ENCODE peak calls at places on chromosome 20, in four cellular contexts. F is CD8-positive, alpha-beta T cell; W is transverse colon; T is AG04450. P is an unnamed sample.

GRCh38 chr20:20364747-20365558 is 3.0 kb upstream of the INSM1 start:
- DNase-seq in F (no peak), W (no peak), T (no peak), P (no peak)

GRCh38 chr20:41482647-41483552 is 116.3 kb upstream of the EMILIN3 start:
- DNase-seq in F (no peak), W (no peak), T (peak), P (no peak)

GRCh38 chr20:23072892-23073586 is 13.1 kb downstream of the CD93 start:
- DNase-seq in F (no peak), W (no peak), T (no peak), P (no peak)

GRCh38 chr20:31859998-31860380 is 10.3 kb downstream of the DUSP15 start:
- DNase-seq in F (no peak), W (no peak), T (no peak), P (no peak)

GRCh38 chr20:2917266-2917665 is 44.0 kb downstream of the PTPRA start:
- DNase-seq in F (no peak), W (no peak), T (no peak), P (no peak)

GRCh38 chr20:58228103-58228483 is 360 bp downstream of the ANKRD60 start:
- DNase-seq in F (no peak), W (no peak), T (no peak), P (no peak)

GRCh38 chr20:17636523-17637412 is 45.3 kb downstream of the RRBP1 start:
- DNase-seq in F (no peak), W (no peak), T (no peak), P (no peak)

GRCh38 chr20:62874745-62875344 is 13.2 kb upstream of the TCFL5 start:
- DNase-seq in F (no peak), W (no peak), T (no peak), P (no peak)

GRCh38 chr20:64112691-64113443 is 5.5 kb upstream of the NPBWR2 start:
- DNase-seq in F (no peak), W (peak), T (no peak), P (no peak)

GRCh38 chr20:64244870-64245603 is 10.5 kb upstream of the PCMTD2 start:
- DNase-seq in F (no peak), W (no peak), T (no peak), P (no peak)

GRCh38 chr20:60338556-60338955 is 380.3 kb downstream of the CDH26 start:
- DNase-seq in F (no peak), W (no peak), T (no peak), P (no peak)

GRCh38 chr20:23128461-23129125 is 42.5 kb upstream of the CD93 start:
- DNase-seq in F (no peak), W (no peak), T (no peak), P (no peak)

GRCh38 chr20:22791877-22792525 is 207.6 kb upstream of the FOXA2 start:
- DNase-seq in F (no peak), W (no peak), T (no peak), P (no peak)

GRCh38 chr20:10219452-10219791 is 792 bp downstream of the SNAP25 start:
- DNase-seq in F (peak), W (peak), T (no peak), P (peak)

GRCh38 chr20:3315110-3315509 is 76.1 kb upstream of the SLC4A11 start:
- DNase-seq in F (no peak), W (no peak), T (no peak), P (no peak)

GRCh38 chr20:43699941-43700565 is 26.7 kb downstream of the GTSF1L start:
- DNase-seq in F (no peak), W (no peak), T (no peak), P (no peak)

GRCh38 chr20:24651171-24651972 is 181.9 kb downstream of the SYNDIG1 start:
- DNase-seq in F (no peak), W (no peak), T (peak), P (no peak)

GRCh38 chr20:37990571-37991151 is 42.6 kb downstream of the TTI1 start:
- DNase-seq in F (peak), W (peak), T (peak), P (no peak)

GRCh38 chr20:62780696-62781095 is 15.6 kb upstream of the MRGBP start:
- DNase-seq in F (no peak), W (no peak), T (no peak), P (no peak)

GRCh38 chr20:7790189-7790588 is 150.1 kb downstream of the HAO1 start:
- DNase-seq in F (no peak), W (no peak), T (no peak), P (no peak)

GRCh38 chr20:45934046-45934586 is 367 bp upstream of the PCIF1 start:
- DNase-seq in F (no peak), W (peak), T (no peak), P (no peak)

GRCh38 chr20:15613530-15613929 is 959.7 kb downstream of the KIF16B start:
- DNase-seq in F (no peak), W (no peak), T (no peak), P (no peak)

DNA sequence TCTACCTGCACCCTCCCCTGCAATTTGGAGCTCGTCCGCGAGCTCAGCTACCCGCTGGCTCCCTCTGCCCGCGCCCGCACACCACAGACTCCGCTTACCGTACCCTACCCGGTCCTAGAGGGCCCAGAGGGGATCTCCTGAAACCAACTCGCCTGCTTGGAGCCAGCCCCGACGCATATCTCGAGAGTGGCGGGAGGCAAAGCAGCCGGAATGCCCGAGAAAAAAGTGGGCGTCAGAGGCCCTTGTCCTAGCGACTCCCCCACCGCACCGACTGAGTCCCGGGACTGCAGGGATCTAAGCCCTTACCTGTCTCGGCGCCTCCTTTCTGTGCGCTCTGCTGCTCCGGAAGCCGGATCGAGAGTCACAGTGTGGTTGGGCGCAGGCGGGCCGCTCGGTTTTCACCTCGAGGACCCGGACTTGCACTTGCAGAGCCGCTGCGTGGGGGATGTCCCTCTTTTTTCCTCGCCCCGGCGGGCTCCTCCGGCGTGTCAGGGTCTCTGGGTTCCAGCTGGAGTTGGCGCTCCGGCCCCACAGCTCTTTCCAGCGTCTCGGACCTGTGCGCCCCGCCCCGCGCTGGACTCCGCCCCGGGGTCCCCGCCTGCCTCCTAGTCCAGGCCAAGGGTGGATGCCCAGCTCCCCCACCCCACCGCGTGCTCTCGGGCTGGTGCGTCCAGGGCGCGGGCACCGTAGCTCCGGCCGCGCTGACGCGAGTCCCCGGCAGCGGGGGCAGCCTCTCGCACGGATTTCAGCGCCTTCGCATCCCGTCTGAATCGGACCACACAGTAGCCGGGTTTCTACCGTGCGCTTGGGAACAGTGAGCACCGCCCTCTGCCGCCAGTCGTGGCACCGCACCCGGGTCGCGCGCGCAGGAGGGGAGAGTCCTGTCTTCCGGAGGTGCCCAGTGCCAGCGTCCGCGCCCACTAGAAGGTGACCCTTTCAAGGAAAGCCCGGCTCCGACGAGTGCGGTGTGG is at the start of gene PROKR2:
- DNase-seq in F (no peak), W (no peak), T (no peak), P (no peak)
- TF ChIP-seq CTCF in F (no peak), W (no peak), T (no peak), P (peak)

GRCh38 chr20:34709836-34710567 is 5.9 kb downstream of the TP53INP2 start:
- DNase-seq in F (peak), W (peak), T (no peak), P (peak)

GRCh38 chr20:34709044-34709835 is 5.1 kb downstream of the TP53INP2 start:
- DNase-seq in F (peak), W (peak), T (no peak), P (peak)

GRCh38 chr20:34710568-34710839 is 6.4 kb downstream of the TP53INP2 start:
- DNase-seq in F (no peak), W (no peak), T (no peak), P (no peak)

GRCh38 chr20:34706912-34707784 is 3.0 kb downstream of the TP53INP2 start:
- DNase-seq in F (no peak), W (no peak), T (no peak), P (no peak)

DNA sequence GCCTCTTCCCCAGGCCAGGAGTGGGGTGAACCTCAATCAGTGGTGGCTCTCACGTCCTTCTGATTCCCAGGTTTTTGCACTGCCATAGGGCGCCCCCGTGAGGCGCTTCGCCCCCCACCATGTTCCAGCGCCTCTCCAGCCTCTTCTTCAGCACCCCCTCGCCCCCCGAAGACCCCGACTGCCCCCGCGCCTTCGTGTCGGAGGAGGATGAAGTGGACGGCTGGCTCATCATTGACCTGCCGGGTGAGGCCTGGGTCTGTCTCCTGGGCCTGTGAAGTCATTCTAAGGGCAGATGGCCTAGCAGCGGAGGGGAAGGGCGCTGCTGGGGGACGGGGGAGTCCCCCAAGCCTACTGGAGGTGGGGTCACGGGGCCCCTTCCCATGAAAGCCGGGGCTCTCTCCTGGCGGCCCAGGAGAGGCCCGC is 4.5 kb downstream of the TP53INP2 start:
- DNase-seq in F (peak), W (peak), T (no peak), P (peak)
- TF ChIP-seq CTCF in F (peak), W (peak), T (peak), P (peak)

DNA sequence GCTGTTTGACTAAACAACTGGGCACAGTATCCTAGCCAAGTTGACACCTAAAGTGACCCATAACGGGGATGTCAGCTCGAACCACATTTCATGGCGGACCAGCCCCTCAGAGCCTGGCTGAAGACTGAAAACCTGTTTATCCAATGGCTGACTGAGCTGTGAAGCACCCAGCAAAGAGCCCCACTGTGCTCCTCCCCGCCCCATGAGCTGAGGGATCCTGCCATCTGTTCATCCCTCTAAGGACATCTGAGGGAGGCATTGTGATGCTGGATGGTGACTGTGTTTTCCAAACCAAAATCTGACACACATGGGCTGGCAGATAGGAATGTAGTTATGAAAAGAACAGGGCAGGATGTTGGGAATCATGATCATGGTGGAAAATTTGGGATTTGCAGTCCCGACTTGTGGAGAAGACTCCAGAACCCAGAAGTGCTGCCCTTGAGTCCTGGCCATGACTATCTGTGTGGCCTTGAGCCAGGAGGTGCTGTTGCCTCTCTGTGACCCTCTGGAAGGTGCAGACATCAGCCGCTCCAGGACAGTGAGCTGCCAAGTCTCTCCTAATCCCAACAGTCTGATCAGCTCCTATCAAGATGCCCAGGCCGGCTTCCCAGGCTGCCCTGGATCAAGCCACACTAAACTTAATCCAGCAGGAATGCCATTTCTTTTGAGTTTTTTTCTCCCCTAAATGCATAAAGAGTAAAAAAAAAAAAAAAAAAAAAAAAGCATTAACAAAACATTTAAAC is 5.7 kb downstream of the EDN3 start:
- DNase-seq in F (no peak), W (no peak), T (no peak), P (no peak)
- TF ChIP-seq CTCF in F (no peak), W (no peak), T (no peak), P (no peak)

GRCh38 chr20:50506270-50506579 is 4.0 kb upstream of the PTPN1 start:
- DNase-seq in F (no peak), W (no peak), T (no peak), P (no peak)
- TF ChIP-seq CTCF in F (no peak), W (no peak), T (peak), P (no peak)

GRCh38 chr20:6122873-6123649 is at the start of gene FERMT1:
- DNase-seq in F (no peak), W (peak), T (no peak), P (peak)
- TF ChIP-seq CTCF in F (no peak), W (no peak), T (no peak), P (peak)

DNA sequence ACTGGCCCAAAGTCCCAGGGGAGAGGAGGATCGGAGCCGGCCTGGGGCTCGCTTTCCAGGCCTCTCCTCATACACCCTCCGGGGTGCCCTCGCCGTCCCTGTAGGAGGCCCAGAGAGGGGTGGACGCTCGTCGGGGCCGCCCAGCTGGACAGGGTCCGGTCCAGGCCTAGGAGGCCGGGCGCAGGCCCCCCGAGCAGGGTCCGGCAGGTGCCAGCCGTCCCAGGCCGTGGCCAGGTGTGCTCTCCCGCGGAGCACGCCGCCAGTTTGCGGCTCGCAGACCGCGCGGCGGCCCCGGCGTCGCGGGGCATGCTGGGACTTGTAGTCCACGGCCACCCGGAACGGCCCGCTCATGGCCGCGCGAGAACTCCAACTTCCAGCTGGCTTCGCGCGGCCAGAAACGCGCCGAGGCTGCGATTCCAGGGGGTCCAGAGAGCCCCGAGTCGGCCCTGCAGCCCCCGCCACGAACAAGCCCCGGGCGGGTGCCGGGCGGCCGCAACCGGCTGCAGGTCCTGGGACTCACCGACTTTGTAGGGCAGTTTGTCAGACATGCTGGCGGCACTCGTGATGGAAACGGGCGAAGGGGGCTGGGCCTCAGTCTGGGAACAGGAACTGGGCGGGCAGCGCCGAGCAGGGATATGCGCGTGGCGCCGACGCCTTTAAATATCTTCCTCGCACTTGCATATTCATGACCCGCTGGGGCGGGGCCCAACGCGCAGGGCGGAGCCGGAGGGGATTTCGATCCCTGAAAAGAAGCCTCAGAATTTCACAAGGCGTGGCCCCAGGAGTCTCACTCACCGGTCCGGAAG is at the start of gene AHCY:
- DNase-seq in F (peak), W (peak), T (peak), P (peak)
- TF ChIP-seq CTCF in F (no peak), W (no peak), T (no peak), P (peak)

P was measured in type B pancreatic cell.